ENCODE peak calls at places on chromosomes 1 and 21, in four cellular contexts. M is GM12891, C is K562, Q is GM12878. J is an unnamed sample.

GRCh38 chr1:66160719-66161118 is 368.0 kb downstream of the PDE4B start:
- DNase-seq in C (no peak), Q (no peak), M (no peak), J (no peak)

GRCh38 chr1:81670286-81670685 is 130.4 kb upstream of the ADGRL2 start:
- DNase-seq in M (no peak), Q (no peak), C (no peak), J (no peak)

GRCh38 chr21:36127250-36127904 is 7.5 kb upstream of the CBR3 start:
- DNase-seq in C (no peak), Q (no peak), M (no peak), J (no peak)

GRCh38 chr1:203643213-203644045 is 16.8 kb downstream of the ATP2B4 start:
- DNase-seq in Q (no peak), M (no peak), C (no peak), J (no peak)

GRCh38 chr1:99685516-99686180 is 39.7 kb downstream of the PALMD start:
- DNase-seq in Q (peak; percentile 13), M (peak; percentile 10), C (peak; percentile 79), J (peak; percentile 5)

GRCh38 chr1:93591833-93592635 is 89.6 kb downstream of the BCAR3 start:
- DNase-seq in Q (peak; percentile 46), C (peak; percentile 66), M (peak; percentile 37), J (peak; percentile 40)

GRCh38 chr1:50279622-50280320 is 143.5 kb downstream of the DMRTA2 start:
- DNase-seq in C (peak; percentile 38), M (no peak), Q (no peak), J (no peak)

GRCh38 chr1:151613275-151613867 is 1.5 kb downstream of the SNX27 start:
- DNase-seq in M (no peak), Q (no peak), C (peak; percentile 36), J (no peak)

GRCh38 chr21:36310016-36310415 is 10.0 kb upstream of the MORC3 start:
- DNase-seq in M (no peak), Q (peak; percentile 33), C (no peak), J (no peak)

GRCh38 chr1:174021611-174022079 is 512 bp downstream of the RC3H1 start:
- DNase-seq in M (peak; percentile 21), Q (no peak), C (peak; percentile 76), J (peak; percentile 18)

GRCh38 chr1:90964444-90965035 is 57.3 kb downstream of the ZNF644 start:
- DNase-seq in Q (no peak), C (peak; percentile 39), M (no peak), J (no peak)

GRCh38 chr21:33686386-33686785 is 44.1 kb downstream of the ITSN1 start:
- DNase-seq in Q (no peak), M (no peak), C (no peak), J (no peak)

GRCh38 chr1:172279951-172280350 is 140.5 kb upstream of the C1orf105 start:
- DNase-seq in C (peak; percentile 27), Q (no peak), M (no peak), J (no peak)

DNA sequence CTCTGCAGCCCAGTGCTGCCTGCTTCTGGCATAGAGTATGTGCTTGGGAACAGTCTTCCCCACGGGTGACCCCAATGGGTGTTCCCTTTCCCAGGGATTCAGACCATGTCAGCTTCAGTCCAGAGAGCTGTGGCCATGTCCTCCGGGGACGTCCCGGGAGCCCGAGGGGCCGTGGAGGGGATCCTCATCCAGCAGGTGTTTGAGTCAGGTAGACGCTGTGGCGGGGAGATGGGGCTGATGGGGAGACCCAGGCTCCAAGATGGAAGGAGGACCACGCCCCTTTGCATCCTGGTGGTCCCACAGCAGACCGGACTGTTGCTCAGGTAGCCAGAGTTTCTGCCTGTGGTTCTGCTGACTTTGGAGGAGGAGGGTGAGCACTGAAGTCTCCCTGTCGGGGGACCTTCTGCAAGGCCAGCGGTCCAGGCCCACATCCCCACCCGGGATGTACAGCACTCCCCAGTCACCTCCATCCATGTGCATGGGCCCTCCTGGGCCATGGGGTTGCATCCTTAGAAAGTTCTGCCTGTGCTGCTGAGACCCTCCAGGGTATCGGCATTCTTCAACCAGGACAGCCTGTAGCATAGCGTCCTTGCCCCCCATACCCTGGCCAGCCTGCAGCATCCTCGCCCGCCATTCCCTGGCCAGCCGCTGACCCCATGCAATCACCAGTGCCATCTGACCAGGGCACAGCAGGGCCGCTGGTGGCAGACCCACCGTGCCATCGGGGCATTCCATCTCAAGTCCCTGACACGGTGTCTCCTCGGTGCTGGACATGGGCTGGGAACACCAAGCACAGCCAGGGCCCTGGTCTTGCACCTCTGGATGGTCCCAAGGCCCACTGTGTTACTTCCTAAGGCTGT is 2.8 kb downstream of the AIRE start:
- DNase-seq in M (no peak), Q (no peak), C (no peak), J (no peak)
- TF ChIP-seq POLR2A in M (no peak), Q (no peak), C (no peak), J (no peak)

DNA sequence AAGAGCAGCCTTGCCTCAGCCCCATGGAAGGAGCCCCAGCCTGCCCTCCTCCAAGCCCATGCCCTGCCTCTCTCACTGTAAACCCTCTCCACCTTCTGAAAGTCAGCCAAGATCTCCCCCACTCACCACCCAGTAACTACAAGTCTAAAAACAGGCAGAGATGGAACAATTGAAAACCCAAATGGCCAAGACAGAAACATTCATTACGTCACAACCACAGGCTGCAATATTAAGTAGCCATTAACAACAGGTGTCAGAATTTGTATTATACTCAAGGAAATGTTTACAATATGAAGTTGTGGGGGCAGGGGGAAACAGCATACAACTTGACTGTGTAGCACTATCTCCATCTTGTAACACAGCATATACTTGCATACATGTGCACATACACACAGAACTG is 2.4 kb downstream of the IRF6 start:
- DNase-seq in M (no peak), C (no peak), Q (no peak), J (no peak)
- TF ChIP-seq POLR2AphosphoS5 in M (no peak), C (no peak), Q (no peak), J (no peak)

GRCh38 chr1:36305915-36306209 is 306 bp upstream of the SH3D21 start:
- DNase-seq in C (no peak), Q (no peak), M (no peak), J (no peak)
- TF ChIP-seq TAF1 in C (no peak), Q (no peak), M (no peak), J (no peak)

GRCh38 chr1:168225476-168226190 is at the start of gene SFT2D2:
- DNase-seq in C (peak; percentile 91), M (peak; percentile 83), Q (no peak), J (peak; percentile 76)
- TF ChIP-seq POLR2A in C (peak; percentile 96), M (peak; percentile 89), Q (peak; percentile 94), J (peak; percentile 83)

DNA sequence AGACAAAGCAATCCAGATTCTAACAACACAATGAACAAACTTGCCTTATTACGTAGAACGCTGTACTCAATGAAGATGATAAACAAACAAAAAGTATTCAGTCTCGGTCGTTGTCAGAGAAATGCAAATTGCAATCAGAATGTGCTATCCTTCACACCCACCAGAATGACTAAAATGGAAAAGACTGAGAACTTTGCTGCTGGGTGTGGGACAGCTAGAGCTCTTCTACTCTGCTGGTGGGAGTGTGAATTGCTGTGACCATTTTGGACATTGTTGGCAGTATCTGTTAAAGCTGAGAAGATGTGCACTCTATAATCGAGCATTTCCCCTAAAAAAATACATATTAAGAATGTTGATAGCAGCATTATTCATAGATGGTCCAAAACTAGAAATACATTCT is 111.4 kb downstream of the PEX14 start:
- DNase-seq in M (no peak), C (no peak), Q (no peak), J (no peak)
- TF ChIP-seq POLR2AphosphoS5 in M (no peak), C (no peak), Q (no peak), J (no peak)

DNA sequence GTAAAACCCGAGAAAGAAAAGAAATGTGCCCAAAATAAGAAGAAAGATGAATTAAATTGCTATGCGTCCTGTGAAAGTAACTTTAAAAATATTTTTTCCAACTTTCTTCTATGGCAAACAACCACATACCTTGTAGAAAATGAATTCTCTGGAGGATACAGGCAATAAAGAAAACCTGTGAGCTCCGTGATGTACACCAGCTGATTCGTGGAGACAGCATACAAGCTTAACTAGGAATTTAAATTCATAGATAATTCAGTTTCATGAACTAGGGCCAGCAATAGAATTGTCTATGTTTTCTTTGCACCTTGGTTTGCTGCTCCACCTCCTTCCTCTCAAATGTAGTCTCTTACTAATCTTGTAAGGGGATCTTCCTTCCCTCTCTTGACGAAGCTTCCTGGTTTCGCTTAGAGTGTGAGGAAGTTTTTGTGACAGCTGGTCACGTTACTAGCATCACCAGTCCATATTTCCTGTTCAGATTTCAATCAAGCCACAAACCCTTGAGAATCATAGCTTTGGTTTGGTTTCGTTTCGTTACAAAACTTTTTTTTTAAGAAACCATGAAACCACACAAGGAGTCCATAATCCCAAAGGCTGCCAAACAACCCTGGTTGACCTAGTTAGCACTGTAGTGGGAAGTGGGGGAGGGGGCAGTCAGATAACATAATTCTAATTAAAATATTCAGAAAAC is 35.8 kb downstream of the GREM2 start:
- DNase-seq in C (peak; percentile 9), M (no peak), Q (peak; percentile 13), J (no peak)
- TF ChIP-seq TAF1 in C (no peak), M (no peak), Q (no peak), J (no peak)

DNA sequence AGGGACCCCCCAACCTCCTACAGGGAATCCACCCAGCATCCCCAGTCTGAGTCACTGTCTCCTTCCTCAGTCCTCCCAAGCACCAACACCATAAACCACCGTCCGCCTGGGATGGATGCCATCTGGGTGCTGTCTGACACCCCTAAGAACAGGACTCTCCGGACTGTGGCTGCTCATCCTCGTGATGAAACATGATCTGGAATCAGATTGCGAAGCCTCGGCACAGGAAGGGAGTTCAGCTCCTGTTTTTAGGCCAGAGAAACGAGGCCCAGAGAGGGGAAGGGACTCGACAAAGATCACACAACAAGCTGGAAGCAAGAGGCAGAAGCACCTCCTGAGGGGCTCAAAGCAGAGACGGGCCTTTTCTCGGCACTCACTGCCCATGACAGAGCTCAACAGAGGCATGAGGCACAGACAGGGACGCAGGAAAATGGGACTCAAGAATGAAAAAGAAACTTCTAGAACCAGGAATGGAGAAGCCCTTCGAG is 8.4 kb downstream of the KCNN3 start:
- DNase-seq in M (no peak), C (peak; percentile 47), Q (no peak), J (no peak)
- TF ChIP-seq POLR2A in M (no peak), C (no peak), Q (no peak), J (no peak)

DNA sequence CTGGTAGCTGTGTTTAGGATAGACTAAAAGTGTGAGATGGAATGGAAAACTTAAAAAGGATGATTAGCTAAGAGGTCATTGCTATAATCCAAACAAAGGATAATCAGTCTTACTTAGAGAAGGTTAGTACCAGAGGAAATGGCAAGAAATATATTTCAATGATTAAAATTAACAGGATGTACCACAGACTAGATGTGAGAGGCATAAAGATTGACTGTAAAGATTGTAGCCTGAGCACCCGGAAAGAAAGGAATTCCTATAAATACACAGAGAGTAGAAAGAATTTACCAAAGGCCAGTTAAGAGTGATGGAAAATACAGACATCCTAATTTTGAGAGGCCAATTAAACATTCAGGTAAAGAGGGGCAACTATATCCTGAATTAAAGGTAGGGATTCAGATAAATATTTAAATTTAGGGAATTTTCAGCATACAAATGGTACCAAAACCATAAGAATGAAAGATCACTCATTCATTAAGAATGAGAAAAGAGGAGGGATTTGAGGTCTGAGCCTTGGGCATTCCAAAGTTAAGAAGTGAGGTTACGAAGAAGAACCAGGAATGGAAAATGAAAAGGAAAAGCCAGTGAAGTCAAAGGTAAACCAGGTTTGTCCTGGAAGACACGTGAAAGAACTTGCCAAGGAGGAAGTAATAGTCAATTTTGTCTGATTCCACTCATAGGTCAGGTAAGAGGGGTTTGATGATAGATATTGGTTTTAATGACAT is 46.4 kb upstream of the RGS1 start:
- DNase-seq in C (no peak), Q (no peak), M (no peak), J (no peak)
- TF ChIP-seq POLR2AphosphoS5 in C (no peak), Q (no peak), M (no peak), J (no peak)